ENCODE peak calls at places on chromosome 21, in ten cellular contexts. A, O, E, I, D, T, P, F, X and K are unnamed samples.

GRCh38 chr21:42157606-42158310 is 61.2 kb upstream of the ABCG1 start:
- DNase-seq in A (peak), O (peak), E (no peak), I (no peak), D (no peak), T (peak), P (no peak), F (no peak), X (no peak), K (no peak)

GRCh38 chr21:43027846-43028731 is 47.5 kb downstream of the CBS start:
- DNase-seq in A (no peak), O (no peak), E (no peak), I (no peak), D (no peak), T (no peak), P (no peak), F (no peak), X (no peak), K (no peak)

GRCh38 chr21:44737706-44738354 is 26.5 kb upstream of the TSPEAR start:
- DNase-seq in A (no peak), O (no peak), E (peak), I (no peak), D (no peak), T (no peak), P (no peak), F (peak), X (no peak), K (no peak)

GRCh38 chr21:39136711-39137110 is 46.5 kb downstream of the PSMG1 start:
- DNase-seq in A (no peak), O (no peak), E (peak), I (no peak), D (no peak), T (no peak), P (no peak), F (no peak), X (no peak), K (no peak)

GRCh38 chr21:16913010-16913409 is 599.8 kb upstream of the CXADR start:
- DNase-seq in A (peak), O (no peak), E (no peak), I (no peak), D (no peak), T (no peak), P (no peak), F (no peak), X (peak), K (no peak)

GRCh38 chr21:41142051-41142795 is 25.7 kb upstream of the BACE2 start:
- DNase-seq in A (peak), O (no peak), E (peak), I (no peak), D (peak), T (no peak), P (peak), F (no peak), X (no peak), K (no peak)

GRCh38 chr21:45669382-45669781 is 25.9 kb downstream of the PCBP3 start:
- DNase-seq in A (no peak), O (no peak), E (no peak), I (no peak), D (no peak), T (no peak), P (no peak), F (no peak), X (no peak), K (no peak)

GRCh38 chr21:39610705-39611104 is 2.0 kb upstream of the B3GALT5 start:
- DNase-seq in A (peak), O (no peak), E (no peak), I (no peak), D (no peak), T (no peak), P (peak), F (no peak), X (no peak), K (no peak)

GRCh38 chr21:35611752-35612151 is 448.6 kb downstream of the SETD4 start:
- DNase-seq in A (no peak), O (no peak), E (peak), I (no peak), D (no peak), T (no peak), P (no peak), F (no peak), X (no peak), K (no peak)

GRCh38 chr21:17585875-17586450 is 26.7 kb downstream of the BTG3 start:
- DNase-seq in A (peak), O (no peak), E (peak), I (no peak), D (peak), T (no peak), P (peak), F (no peak), X (peak), K (no peak)

GRCh38 chr21:15872236-15872635 is 142.5 kb downstream of the USP25 start:
- DNase-seq in A (no peak), O (no peak), E (no peak), I (no peak), D (no peak), T (no peak), P (no peak), F (no peak), X (no peak), K (no peak)

GRCh38 chr21:39660596-39660995 is 47.9 kb downstream of the B3GALT5 start:
- DNase-seq in A (no peak), O (peak), E (peak), I (peak), D (peak), T (no peak), P (peak), F (no peak), X (no peak), K (peak)

GRCh38 chr21:22342855-22343254 is 1344.6 kb downstream of the NCAM2 start:
- DNase-seq in A (no peak), O (no peak), E (peak), I (no peak), D (no peak), T (no peak), P (peak), F (no peak), X (no peak), K (no peak)

GRCh38 chr21:39531777-39532333 is 80.1 kb downstream of the SH3BGR start:
- DNase-seq in A (no peak), O (no peak), E (no peak), I (no peak), D (no peak), T (no peak), P (no peak), F (no peak), X (peak), K (no peak)

GRCh38 chr21:38798481-38798882 is 7.2 kb upstream of the ETS2 start:
- DNase-seq in A (no peak), O (peak), E (peak), I (peak), D (no peak), T (no peak), P (no peak), F (no peak), X (peak), K (no peak)

GRCh38 chr21:46656820-46657219 is 21.3 kb downstream of the PRMT2 start:
- DNase-seq in A (no peak), O (no peak), E (no peak), I (no peak), D (no peak), T (no peak), P (no peak), F (no peak), X (no peak), K (no peak)

GRCh38 chr21:34498623-34499022 is 13.4 kb downstream of the KCNE1 start:
- DNase-seq in A (no peak), O (no peak), E (peak), I (no peak), D (no peak), T (no peak), P (no peak), F (no peak), X (no peak), K (no peak)

GRCh38 chr21:35093514-35093913 is 44.4 kb upstream of the RUNX1 start:
- DNase-seq in A (no peak), O (no peak), E (no peak), I (no peak), D (no peak), T (no peak), P (no peak), F (no peak), X (no peak), K (no peak)

GRCh38 chr21:45098867-45099266 is 24.5 kb downstream of the ADARB1 start:
- DNase-seq in A (no peak), O (no peak), E (no peak), I (no peak), D (no peak), T (no peak), P (no peak), F (no peak), X (peak), K (no peak)

GRCh38 chr21:32190491-32191144 is 88.2 kb downstream of the MIS18A start:
- DNase-seq in A (no peak), O (no peak), E (no peak), I (no peak), D (no peak), T (no peak), P (no peak), F (no peak), X (no peak), K (no peak)

GRCh38 chr21:45580181-45580575 is 37.9 kb upstream of the SLC19A1 start:
- DNase-seq in A (no peak), O (peak), E (no peak), I (peak), D (no peak), T (no peak), P (no peak), F (peak), X (no peak), K (no peak)

GRCh38 chr21:42343963-42344510 is 6.8 kb downstream of the TFF2 start:
- DNase-seq in A (no peak), O (peak), E (no peak), I (no peak), D (no peak), T (no peak), P (no peak), F (no peak), X (no peak), K (no peak)

GRCh38 chr21:38139380-38140168 is 117.2 kb upstream of the KCNJ15 start:
- DNase-seq in A (no peak), O (no peak), E (peak), I (no peak), D (no peak), T (no peak), P (no peak), F (no peak), X (no peak), K (no peak)

GRCh38 chr21:43904316-43904925 is 39.4 kb downstream of the AGPAT3 start:
- DNase-seq in A (peak), O (no peak), E (no peak), I (no peak), D (no peak), T (no peak), P (no peak), F (no peak), X (no peak), K (no peak)

GRCh38 chr21:28669331-28669730 is 323.3 kb downstream of the LTN1 start:
- DNase-seq in A (no peak), O (no peak), E (no peak), I (no peak), D (no peak), T (no peak), P (no peak), F (no peak), X (no peak), K (no peak)

GRCh38 chr21:32602099-32602498 is 10.1 kb downstream of the CFAP298 start:
- DNase-seq in A (no peak), O (no peak), E (no peak), I (no peak), D (no peak), T (no peak), P (no peak), F (no peak), X (no peak), K (no peak)

GRCh38 chr21:38039841-38040240 is 123.6 kb upstream of the KCNJ6 start:
- DNase-seq in A (no peak), O (no peak), E (no peak), I (no peak), D (no peak), T (no peak), P (no peak), F (no peak), X (no peak), K (no peak)

GRCh38 chr21:43733529-43734071 is 14.7 kb downstream of the PDXK start:
- DNase-seq in A (no peak), O (no peak), E (peak), I (peak), D (no peak), T (no peak), P (no peak), F (no peak), X (peak), K (no peak)

GRCh38 chr21:25944672-25945213 is 210.0 kb downstream of the GABPA start:
- DNase-seq in A (no peak), O (no peak), E (no peak), I (no peak), D (no peak), T (no peak), P (no peak), F (no peak), X (no peak), K (no peak)

GRCh38 chr21:33384851-33385331 is 18.3 kb upstream of the IFNGR2 start:
- DNase-seq in A (no peak), O (no peak), E (no peak), I (no peak), D (no peak), T (peak), P (no peak), F (no peak), X (no peak), K (no peak)

GRCh38 chr21:46435786-46436227 is 22.9 kb upstream of the DIP2A start:
- DNase-seq in A (peak), O (no peak), E (no peak), I (no peak), D (no peak), T (no peak), P (no peak), F (no peak), X (no peak), K (no peak)

GRCh38 chr21:39137248-39138186 is 45.7 kb downstream of the PSMG1 start:
- DNase-seq in A (peak), O (no peak), E (peak), I (no peak), D (no peak), T (no peak), P (no peak), F (no peak), X (peak), K (no peak)

GRCh38 chr21:34640858-34641257 is 25.9 kb upstream of the RCAN1 start:
- DNase-seq in A (no peak), O (no peak), E (peak), I (no peak), D (peak), T (no peak), P (no peak), F (no peak), X (no peak), K (no peak)

GRCh38 chr21:34813266-34813886 is 144.6 kb downstream of the CLIC6 start:
- DNase-seq in A (no peak), O (no peak), E (peak), I (no peak), D (no peak), T (no peak), P (no peak), F (no peak), X (no peak), K (no peak)

GRCh38 chr21:45423968-45424853 is 19.2 kb downstream of the COL18A1 start:
- DNase-seq in A (no peak), O (no peak), E (no peak), I (no peak), D (no peak), T (no peak), P (no peak), F (no peak), X (no peak), K (no peak)

GRCh38 chr21:8991968-8992621 is 1529.3 kb upstream of the TPTE start:
- DNase-seq in A (no peak), O (no peak), E (no peak), I (no peak), D (no peak), T (no peak), P (no peak), F (no peak), X (no peak), K (no peak)

GRCh38 chr21:44846485-44847260 is 26.8 kb downstream of the PTTG1IP start:
- DNase-seq in A (no peak), O (no peak), E (peak), I (peak), D (peak), T (no peak), P (peak), F (peak), X (peak), K (peak)